ENCODE peak calls at places on chromosomes 1 and 21, in five cellular contexts. X, R, K, L and H are unnamed samples.

GRCh38 chr21:19553930-19554615 is 1150.5 kb upstream of the TMPRSS15 start:
- DNase-seq in X (no peak), R (no peak), K (no peak), L (no peak), H (no peak)

GRCh38 chr1:224333939-224334701 is 4.1 kb upstream of the NVL start:
- DNase-seq in X (no peak), R (no peak), K (no peak), L (peak), H (no peak)

GRCh38 chr1:56966698-56966999 is 834 bp upstream of the C8B start:
- DNase-seq in X (no peak), R (no peak), K (no peak), L (no peak), H (no peak)

GRCh38 chr1:241627453-241628329 is 12.5 kb downstream of the CHML start:
- DNase-seq in X (peak), R (peak), K (no peak), L (peak), H (peak)

GRCh38 chr1:84769636-84770035 is 79.4 kb upstream of the SSX2IP start:
- DNase-seq in X (no peak), R (no peak), K (no peak), L (no peak), H (no peak)

GRCh38 chr1:205170532-205171269 is 40.8 kb downstream of the DSTYK start:
- DNase-seq in X (no peak), R (no peak), K (no peak), L (no peak), H (no peak)

GRCh38 chr1:183238071-183238470 is 52.0 kb downstream of the LAMC2 start:
- DNase-seq in X (no peak), R (no peak), K (no peak), L (peak), H (no peak)

GRCh38 chr1:198773030-198773429 is 134.2 kb downstream of the PTPRC start:
- DNase-seq in X (no peak), R (no peak), K (no peak), L (no peak), H (no peak)

GRCh38 chr21:32925098-32925497 is 100.6 kb upstream of the OLIG2 start:
- DNase-seq in X (no peak), R (no peak), K (no peak), L (no peak), H (no peak)